ENCODE peak calls at places on chromosomes 11 and 22, in four cellular contexts. C, D, I and S are unnamed samples.

GRCh38 chr11:86099727-86100320 is 30.9 kb upstream of the PICALM start:
- DNase-seq in C (peak), D (peak), I (no peak), S (no peak)

GRCh38 chr22:23149743-23150238 is 4.5 kb downstream of the RAB36 start:
- DNase-seq in C (no peak), D (no peak), I (no peak), S (no peak)

GRCh38 chr11:77205467-77206263 is 77.6 kb downstream of the MYO7A start:
- DNase-seq in C (no peak), D (no peak), I (no peak), S (no peak)

GRCh38 chr11:22656128-22656527 is 10.3 kb upstream of the GAS2 start:
- DNase-seq in C (no peak), D (peak), I (no peak), S (no peak)

GRCh38 chr11:58958500-58958899 is 19.2 kb downstream of the GLYATL1 start:
- DNase-seq in C (peak), D (peak), I (peak), S (no peak)

GRCh38 chr11:94629741-94630140 is 62.6 kb downstream of the PIWIL4 start:
- DNase-seq in C (no peak), D (no peak), I (no peak), S (no peak)

GRCh38 chr22:23431337-23432072 is 148.6 kb downstream of the IGLL1 start:
- DNase-seq in C (no peak), D (no peak), I (no peak), S (no peak)

GRCh38 chr11:69351460-69351859 is 57.5 kb downstream of the MYEOV start:
- DNase-seq in C (no peak), D (no peak), I (no peak), S (no peak)

GRCh38 chr11:82682003-82682751 is 51.5 kb downstream of the FAM181B start:
- DNase-seq in C (no peak), D (peak), I (no peak), S (no peak)

GRCh38 chr11:60367896-60368295 is 10.4 kb upstream of the MS4A7 start:
- DNase-seq in C (no peak), D (no peak), I (no peak), S (no peak)

GRCh38 chr11:7600205-7600775 is 73.0 kb downstream of the CYB5R2 start:
- DNase-seq in C (peak), D (peak), I (no peak), S (no peak)

GRCh38 chr11:114076974-114077373 is 17.5 kb downstream of the ZBTB16 start:
- DNase-seq in C (no peak), D (no peak), I (no peak), S (no peak)

GRCh38 chr11:68753300-68753699 is 2.0 kb upstream of the TESMIN start:
- DNase-seq in C (no peak), D (no peak), I (no peak), S (no peak)

GRCh38 chr11:44531116-44531504 is 34.4 kb upstream of the CD82 start:
- DNase-seq in C (no peak), D (no peak), I (no peak), S (no peak)

GRCh38 chr11:64531906-64532312 is 59.1 kb upstream of the SLC22A12 start:
- DNase-seq in C (no peak), D (no peak), I (no peak), S (no peak)

GRCh38 chr11:33733978-33734377 is 2.2 kb downstream of the CD59 start:
- DNase-seq in C (no peak), D (peak), I (no peak), S (no peak)

GRCh38 chr22:40033586-40034380 is 39.0 kb downstream of the FAM83F start:
- DNase-seq in C (no peak), D (no peak), I (no peak), S (no peak)

GRCh38 chr11:64245797-64246623 is 733 bp downstream of the PPP1R14B start:
- DNase-seq in C (peak), D (peak), I (peak), S (no peak)

GRCh38 chr22:40400173-40400572 is 29.8 kb downstream of the SGSM3 start:
- DNase-seq in C (no peak), D (no peak), I (peak), S (no peak)

GRCh38 chr22:17785185-17786184 is 11.2 kb upstream of the BID start:
- DNase-seq in C (peak), D (peak), I (peak), S (no peak)